ENCODE peak calls at places on chromosomes 4 and X, in four cellular contexts. E is HCT116, C is breast epithelium, K is K562. G is an unnamed sample.

GRCh38 chr4:16852644-16853043 is 45.8 kb downstream of the LDB2 start:
- DNase-seq in E (no peak), C (no peak), K (no peak), G (no peak)

GRCh38 chr4:56742080-56742871 is 61.2 kb upstream of the HOPX start:
- DNase-seq in E (no peak), C (no peak), K (no peak), G (no peak)

GRCh38 chrX:10175317-10175871 is 18.6 kb downstream of the CLCN4 start:
- DNase-seq in E (no peak), C (no peak), K (no peak), G (peak; percentile 74)

GRCh38 chr4:74632634-74633033 is 161.7 kb downstream of the BTC start:
- DNase-seq in E (peak; percentile 95), C (no peak), K (no peak), G (no peak)

GRCh38 chr4:27278615-27279014 is 418.0 kb downstream of the STIM2 start:
- DNase-seq in E (no peak), C (no peak), K (peak; percentile 11), G (no peak)

GRCh38 chr4:31261632-31262031 is 541.5 kb downstream of the PCDH7 start:
- DNase-seq in E (no peak), C (no peak), K (no peak), G (no peak)

GRCh38 chr4:127249767-127250108 is 383.0 kb upstream of the INTU start:
- DNase-seq in E (no peak), C (no peak), K (no peak), G (no peak)

GRCh38 chr4:56530269-56531148 is 24.9 kb downstream of the ARL9 start:
- DNase-seq in E (peak; percentile 62), C (peak; percentile 75), K (peak; percentile 99), G (peak; percentile 96)

GRCh38 chr4:14646831-14647230 is 355.4 kb upstream of the CPEB2 start:
- DNase-seq in E (no peak), C (no peak), K (no peak), G (no peak)

GRCh38 chr4:22488136-22488535 is 27.7 kb downstream of the ADGRA3 start:
- DNase-seq in E (no peak), C (no peak), K (no peak), G (no peak)

GRCh38 chr4:14254252-14254651 is 626.7 kb upstream of the BOD1L1 start:
- DNase-seq in E (no peak), C (no peak), K (peak; percentile 7), G (no peak)

GRCh38 chr4:155796031-155796430 is 37.2 kb downstream of the GUCY1B1 start:
- DNase-seq in E (peak; percentile 28), C (no peak), K (no peak), G (no peak)

GRCh38 chr4:38157592-38157991 is 197.4 kb downstream of the PTTG2 start:
- DNase-seq in E (no peak), C (no peak), K (no peak), G (no peak)

GRCh38 chr4:62080431-62080830 is 880.3 kb downstream of the ADGRL3 start:
- DNase-seq in E (no peak), C (no peak), K (no peak), G (no peak)

GRCh38 chr4:113869743-113870375 is 108.3 kb upstream of the CAMK2D start:
- DNase-seq in E (peak; percentile 1), C (no peak), K (no peak), G (no peak)

GRCh38 chr4:47238697-47239096 is 207.3 kb downstream of the GABRB1 start:
- DNase-seq in E (no peak), C (no peak), K (no peak), G (no peak)

GRCh38 chr4:173057906-173058305 is 110.7 kb upstream of the GALNT7 start:
- DNase-seq in E (no peak), C (no peak), K (no peak), G (no peak)

GRCh38 chr4:56850910-56851309 is 29.4 kb upstream of the SPINK2 start:
- DNase-seq in E (no peak), C (no peak), K (no peak), G (no peak)

GRCh38 chr4:41620594-41621256 is 82.8 kb downstream of the LIMCH1 start:
- DNase-seq in E (no peak), C (no peak), K (no peak), G (no peak)

GRCh38 chr4:3402409-3403103 is 39.2 kb upstream of the HGFAC start:
- DNase-seq in E (no peak), C (no peak), K (no peak), G (peak; percentile 59)

GRCh38 chrX:46840946-46841740 is 4.3 kb downstream of the RP2 start:
- DNase-seq in E (no peak), C (no peak), K (no peak), G (no peak)

GRCh38 chr4:74628808-74629616 is 165.3 kb downstream of the BTC start:
- DNase-seq in E (no peak), C (no peak), K (no peak), G (no peak)

GRCh38 chrX:24506082-24506481 is 41.0 kb downstream of the PDK3 start:
- DNase-seq in E (no peak), C (no peak), K (no peak), G (no peak)

GRCh38 chr4:41204400-41204978 is 9.9 kb downstream of the APBB2 start:
- DNase-seq in E (peak; percentile 67), C (no peak), K (no peak), G (no peak)

GRCh38 chr4:2662598-2662997 is 93.5 kb downstream of the TNIP2 start:
- DNase-seq in E (no peak), C (no peak), K (peak; percentile 4), G (no peak)

GRCh38 chr4:150242820-150243458 is 164.7 kb downstream of the DCLK2 start:
- DNase-seq in E (peak; percentile 12), C (no peak), K (peak; percentile 68), G (no peak)

GRCh38 chrX:154430916-154431315 is 2.4 kb downstream of the ATP6AP1 start:
- DNase-seq in E (no peak), C (no peak), K (no peak), G (no peak)

GRCh38 chrX:154429708-154430107 is 1.2 kb downstream of the ATP6AP1 start:
- DNase-seq in E (no peak), C (no peak), K (no peak), G (no peak)

GRCh38 chrX:154431321-154431720 is 2.8 kb downstream of the ATP6AP1 start:
- DNase-seq in E (no peak), C (no peak), K (no peak), G (no peak)

GRCh38 chrX:154432210-154432609 is 3.7 kb downstream of the ATP6AP1 start:
- DNase-seq in E (no peak), C (no peak), K (no peak), G (no peak)

GRCh38 chrX:154430504-154430903 is 2.0 kb downstream of the ATP6AP1 start:
- DNase-seq in E (no peak), C (no peak), K (no peak), G (no peak)
- H3K4me3 ChIP-seq in E (no peak overlapping the region), C (peak overlapping the region; percentile 11), K (peak overlapping the region; percentile 18), G (no peak overlapping the region)

GRCh38 chr4:129093173-129093974 is at the start of gene SCLT1:
- DNase-seq in E (peak; percentile 97), C (peak; percentile 97), K (peak; percentile 93), G (peak; percentile 99)

GRCh38 chr4:129098578-129098977 is 2.6 kb downstream of the C4orf33 start:
- DNase-seq in E (no peak), C (no peak), K (no peak), G (no peak)

GRCh38 chr4:129092636-129093172 is 635 bp downstream of the SCLT1 start:
- DNase-seq in E (no peak), C (no peak), K (no peak), G (no peak)

GRCh38 chr4:129094347-129094746 is 1.0 kb upstream of the SCLT1 start:
- DNase-seq in E (no peak), C (no peak), K (no peak), G (no peak)

DNA sequence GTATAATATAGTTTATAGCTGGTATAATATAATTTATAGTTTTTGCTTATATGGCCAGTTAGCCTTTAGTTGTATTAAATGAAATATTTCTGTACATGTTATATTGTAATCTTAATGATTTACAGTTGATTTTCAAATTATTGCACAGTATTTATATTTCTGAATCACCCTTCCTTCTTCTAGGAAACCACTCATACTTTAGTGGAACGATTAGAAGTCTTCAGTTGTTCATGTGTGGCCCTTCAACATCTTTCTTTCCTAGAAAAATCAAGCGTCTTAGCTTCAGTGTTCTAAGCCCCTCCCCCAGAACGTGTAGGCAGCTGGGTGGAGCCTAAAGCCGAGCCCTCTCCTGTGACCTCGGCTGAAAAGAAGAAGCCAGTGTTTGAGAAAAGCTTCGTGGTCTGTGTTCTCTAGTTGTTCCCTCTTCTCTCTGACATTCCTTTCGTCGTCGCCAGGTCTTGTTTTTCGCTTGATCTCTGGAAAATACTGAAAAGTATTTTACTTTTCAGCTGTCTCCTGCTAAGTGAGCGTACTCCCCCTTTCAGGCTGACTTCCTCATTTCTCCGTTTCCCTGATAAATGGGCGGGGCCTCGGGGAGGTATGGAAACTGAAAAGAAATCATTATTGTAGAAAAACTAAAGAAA is at the start of gene C4orf33:
- DNase-seq in E (peak; percentile 62), C (peak; percentile 60), K (peak; percentile 67), G (peak; percentile 81)
- TF ChIP-seq POLR2AphosphoS5 in E (peak; percentile 78), C (peak; percentile 40), K (peak; percentile 58), G (peak; percentile 46)

DNA sequence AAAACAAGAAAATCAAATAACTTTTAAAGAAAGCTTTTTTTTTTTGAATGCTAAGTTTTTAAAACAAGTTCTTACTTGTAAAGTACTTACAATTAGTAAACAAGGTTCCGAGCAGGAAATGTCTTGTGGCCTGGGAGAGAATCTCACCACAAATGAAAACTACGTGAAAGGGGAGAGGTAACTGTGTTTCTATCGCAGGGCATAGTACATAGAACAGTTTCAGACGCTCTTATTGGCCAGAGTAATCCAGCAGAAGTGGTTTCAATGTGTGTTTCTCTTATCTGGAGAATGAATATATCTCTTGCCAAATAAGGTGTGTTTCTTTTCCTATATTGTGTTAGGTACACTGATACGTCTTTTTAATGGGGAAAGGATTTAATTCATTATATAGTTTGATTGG is at the start of gene PLAC8:
- DNase-seq in E (no peak), C (no peak), K (no peak), G (no peak)
- TF ChIP-seq POLR2A in E (no peak), C (no peak), K (no peak), G (no peak)

GRCh38 chrX:39688219-39688575 is 409.6 kb downstream of the BCOR start:
- DNase-seq in E (no peak), C (no peak), K (no peak), G (no peak)
- H3K4me3 ChIP-seq in E (peak overlapping the region; percentile 44), C (peak overlapping the region; percentile 66), K (no peak overlapping the region), G (peak overlapping the region; percentile 52)

DNA sequence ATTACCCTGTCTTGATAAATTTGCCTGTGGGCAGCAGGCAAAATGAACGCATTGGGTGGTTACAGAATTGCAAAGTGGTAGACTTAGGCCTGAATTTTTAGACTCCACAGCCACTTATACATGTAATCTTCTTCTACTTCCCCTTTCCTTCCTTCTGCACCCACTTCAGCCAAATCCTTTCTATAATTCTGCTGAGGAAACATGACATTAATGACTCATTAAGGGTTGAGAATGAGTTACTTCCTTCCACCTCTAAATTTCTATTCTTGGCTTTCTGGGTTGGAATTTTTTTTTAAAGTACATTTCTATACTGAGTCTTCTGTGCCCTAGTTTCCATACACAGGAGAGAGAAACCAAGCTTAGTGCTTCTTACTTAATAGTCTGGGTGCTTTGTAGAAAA is 10.1 kb downstream of the PAPSS1 start:
- DNase-seq in E (no peak), C (no peak), K (no peak), G (no peak)
- TF ChIP-seq POLR2AphosphoS5 in E (no peak), C (no peak), K (no peak), G (no peak)

GRCh38 chr4:186725422-186726149 is 1.9 kb upstream of the FAT1 start:
- DNase-seq in E (peak; percentile 64), C (peak; percentile 75), K (peak; percentile 52), G (peak; percentile 90)
- TF ChIP-seq POLR2A in E (no peak), C (no peak), K (no peak), G (no peak)

GRCh38 chr4:123600426-123600825 is 203.8 kb downstream of the SPRY1 start:
- DNase-seq in E (no peak), C (no peak), K (no peak), G (no peak)
- H3K4me3 ChIP-seq in E (no peak overlapping the region), C (no peak overlapping the region), K (no peak overlapping the region), G (no peak overlapping the region)

G was measured in sigmoid colon.